ENCODE peak calls at places on chromosomes 11 and 22, in eight cellular contexts. One of them, this sample, is unnamed.

GRCh38 chr11:4830909-4831308 is 9.8 kb downstream of the OR51F2 start:
- DNase-seq in dorsolateral prefrontal cortex: no peak
- DNase-seq in SK-MEL-5: no peak
- DNase-seq in H1: no peak
- DNase-seq in RKO: no peak
- DNase-seq in left ventricle myocardium superior: no peak
- DNase-seq in NCI-H524: no peak
- DNase-seq in T-helper 17 cell: no peak
- DNase-seq in this sample: no peak

GRCh38 chr11:20310596-20311394 is 52.7 kb upstream of the HTATIP2 start:
- DNase-seq in dorsolateral prefrontal cortex: no peak
- DNase-seq in SK-MEL-5: no peak
- DNase-seq in H1: no peak
- DNase-seq in RKO: no peak
- DNase-seq in left ventricle myocardium superior: no peak
- DNase-seq in NCI-H524: peak; percentile 4
- DNase-seq in T-helper 17 cell: no peak
- DNase-seq in this sample: no peak

GRCh38 chr11:44760917-44761545 is 34.3 kb downstream of the TSPAN18 start:
- DNase-seq in dorsolateral prefrontal cortex: no peak
- DNase-seq in SK-MEL-5: peak; percentile 21
- DNase-seq in H1: peak; percentile 61
- DNase-seq in RKO: peak; percentile 72
- DNase-seq in left ventricle myocardium superior: no peak
- DNase-seq in NCI-H524: peak; percentile 89
- DNase-seq in T-helper 17 cell: no peak
- DNase-seq in this sample: no peak

GRCh38 chr22:34414467-34415440 is 494.5 kb upstream of the LARGE1 start:
- DNase-seq in dorsolateral prefrontal cortex: no peak
- DNase-seq in SK-MEL-5: peak; percentile 92
- DNase-seq in H1: peak; percentile 77
- DNase-seq in RKO: peak; percentile 89
- DNase-seq in left ventricle myocardium superior: no peak
- DNase-seq in NCI-H524: peak; percentile 85
- DNase-seq in T-helper 17 cell: no peak
- DNase-seq in this sample: no peak

GRCh38 chr11:10858505-10859360 is 880 bp upstream of the ZBED5 start:
- DNase-seq in dorsolateral prefrontal cortex: peak; percentile 79
- DNase-seq in SK-MEL-5: no peak
- DNase-seq in H1: peak; percentile 76
- DNase-seq in RKO: peak; percentile 20
- DNase-seq in left ventricle myocardium superior: peak; percentile 83
- DNase-seq in NCI-H524: peak; percentile 46
- DNase-seq in T-helper 17 cell: peak; percentile 19
- DNase-seq in this sample: peak; percentile 46

GRCh38 chr11:92828576-92828975 is 140.9 kb upstream of the MTNR1B start:
- DNase-seq in dorsolateral prefrontal cortex: no peak
- DNase-seq in SK-MEL-5: no peak
- DNase-seq in H1: no peak
- DNase-seq in RKO: no peak
- DNase-seq in left ventricle myocardium superior: no peak
- DNase-seq in NCI-H524: no peak
- DNase-seq in T-helper 17 cell: no peak
- DNase-seq in this sample: no peak

GRCh38 chr22:21642584-21643448 is 714 bp downstream of the SDF2L1 start:
- DNase-seq in dorsolateral prefrontal cortex: no peak
- DNase-seq in SK-MEL-5: peak; percentile 73
- DNase-seq in H1: peak; percentile 84
- DNase-seq in RKO: peak; percentile 79
- DNase-seq in left ventricle myocardium superior: no peak
- DNase-seq in NCI-H524: peak; percentile 27
- DNase-seq in T-helper 17 cell: peak; percentile 32
- DNase-seq in this sample: no peak

GRCh38 chr11:14875163-14875562 is 16.9 kb downstream of the CYP2R1 start:
- DNase-seq in dorsolateral prefrontal cortex: no peak
- DNase-seq in SK-MEL-5: no peak
- DNase-seq in H1: no peak
- DNase-seq in RKO: no peak
- DNase-seq in left ventricle myocardium superior: no peak
- DNase-seq in NCI-H524: no peak
- DNase-seq in T-helper 17 cell: no peak
- DNase-seq in this sample: no peak

GRCh38 chr11:73393479-73394415 is 17.5 kb downstream of the RELT start:
- DNase-seq in dorsolateral prefrontal cortex: peak; percentile 83
- DNase-seq in SK-MEL-5: peak; percentile 88
- DNase-seq in H1: peak; percentile 89
- DNase-seq in RKO: peak; percentile 74
- DNase-seq in left ventricle myocardium superior: peak; percentile 81
- DNase-seq in NCI-H524: no peak
- DNase-seq in T-helper 17 cell: peak; percentile 35
- DNase-seq in this sample: peak; percentile 55

GRCh38 chr11:8018742-8019631 is 31.9 kb downstream of the EIF3F start:
- DNase-seq in dorsolateral prefrontal cortex: peak; percentile 72
- DNase-seq in SK-MEL-5: no peak
- DNase-seq in H1: peak; percentile 87
- DNase-seq in RKO: no peak
- DNase-seq in left ventricle myocardium superior: peak; percentile 88
- DNase-seq in NCI-H524: peak; percentile 56
- DNase-seq in T-helper 17 cell: peak; percentile 68
- DNase-seq in this sample: peak; percentile 54

GRCh38 chr11:114296190-114296978 is at the start of gene NNMT:
- DNase-seq in dorsolateral prefrontal cortex: no peak
- DNase-seq in SK-MEL-5: peak; percentile 52
- DNase-seq in H1: no peak
- DNase-seq in RKO: no peak
- DNase-seq in left ventricle myocardium superior: peak; percentile 76
- DNase-seq in NCI-H524: no peak
- DNase-seq in T-helper 17 cell: no peak
- DNase-seq in this sample: no peak

GRCh38 chr11:123518496-123519054 is 88.5 kb downstream of the GRAMD1B start:
- DNase-seq in dorsolateral prefrontal cortex: no peak
- DNase-seq in SK-MEL-5: no peak
- DNase-seq in H1: no peak
- DNase-seq in RKO: no peak
- DNase-seq in left ventricle myocardium superior: no peak
- DNase-seq in NCI-H524: no peak
- DNase-seq in T-helper 17 cell: no peak
- DNase-seq in this sample: no peak

GRCh38 chr11:109309153-109309552 is 112.8 kb upstream of the C11orf87 start:
- DNase-seq in dorsolateral prefrontal cortex: no peak
- DNase-seq in SK-MEL-5: no peak
- DNase-seq in H1: no peak
- DNase-seq in RKO: no peak
- DNase-seq in left ventricle myocardium superior: no peak
- DNase-seq in NCI-H524: no peak
- DNase-seq in T-helper 17 cell: no peak
- DNase-seq in this sample: no peak

GRCh38 chr11:110716361-110716760 is 4.1 kb upstream of the ARHGAP20 start:
- DNase-seq in dorsolateral prefrontal cortex: no peak
- DNase-seq in SK-MEL-5: no peak
- DNase-seq in H1: no peak
- DNase-seq in RKO: no peak
- DNase-seq in left ventricle myocardium superior: no peak
- DNase-seq in NCI-H524: no peak
- DNase-seq in T-helper 17 cell: no peak
- DNase-seq in this sample: no peak

GRCh38 chr22:26656896-26657851 is at the start of gene MIAT:
- DNase-seq in dorsolateral prefrontal cortex: peak; percentile 82
- DNase-seq in SK-MEL-5: no peak
- DNase-seq in H1: peak; percentile 87
- DNase-seq in RKO: no peak
- DNase-seq in left ventricle myocardium superior: peak; percentile 34
- DNase-seq in NCI-H524: peak; percentile 61
- DNase-seq in T-helper 17 cell: peak; percentile 67
- DNase-seq in this sample: no peak

GRCh38 chr11:116360542-116360941 is 412.2 kb downstream of the BUD13 start:
- DNase-seq in dorsolateral prefrontal cortex: no peak
- DNase-seq in SK-MEL-5: no peak
- DNase-seq in H1: no peak
- DNase-seq in RKO: no peak
- DNase-seq in left ventricle myocardium superior: no peak
- DNase-seq in NCI-H524: no peak
- DNase-seq in T-helper 17 cell: no peak
- DNase-seq in this sample: no peak

GRCh38 chr22:21791635-21792625 is 56.3 kb upstream of the YPEL1 start:
- DNase-seq in dorsolateral prefrontal cortex: no peak
- DNase-seq in SK-MEL-5: no peak
- DNase-seq in H1: no peak
- DNase-seq in RKO: peak; percentile 11
- DNase-seq in left ventricle myocardium superior: no peak
- DNase-seq in NCI-H524: no peak
- DNase-seq in T-helper 17 cell: no peak
- DNase-seq in this sample: no peak

GRCh38 chr11:34284836-34285235 is 73.0 kb downstream of the ABTB2 start:
- DNase-seq in dorsolateral prefrontal cortex: no peak
- DNase-seq in SK-MEL-5: no peak
- DNase-seq in H1: no peak
- DNase-seq in RKO: no peak
- DNase-seq in left ventricle myocardium superior: no peak
- DNase-seq in NCI-H524: no peak
- DNase-seq in T-helper 17 cell: no peak
- DNase-seq in this sample: no peak

GRCh38 chr11:398826-399225 is 4.8 kb downstream of the PKP3 start:
- DNase-seq in dorsolateral prefrontal cortex: no peak
- DNase-seq in SK-MEL-5: no peak
- DNase-seq in H1: no peak
- DNase-seq in RKO: peak; percentile 63
- DNase-seq in left ventricle myocardium superior: peak; percentile 26
- DNase-seq in NCI-H524: no peak
- DNase-seq in T-helper 17 cell: no peak
- DNase-seq in this sample: no peak

GRCh38 chr11:8799273-8799672 is 111.7 kb upstream of the AKIP1 start:
- DNase-seq in dorsolateral prefrontal cortex: no peak
- DNase-seq in SK-MEL-5: no peak
- DNase-seq in H1: no peak
- DNase-seq in RKO: no peak
- DNase-seq in left ventricle myocardium superior: no peak
- DNase-seq in NCI-H524: no peak
- DNase-seq in T-helper 17 cell: no peak
- DNase-seq in this sample: no peak

GRCh38 chr22:24417200-24417599 is 10.2 kb upstream of the ADORA2A start:
- DNase-seq in dorsolateral prefrontal cortex: no peak
- DNase-seq in SK-MEL-5: no peak
- DNase-seq in H1: no peak
- DNase-seq in RKO: no peak
- DNase-seq in left ventricle myocardium superior: peak; percentile 11
- DNase-seq in NCI-H524: no peak
- DNase-seq in T-helper 17 cell: no peak
- DNase-seq in this sample: no peak

GRCh38 chr22:49975543-49976389 is 15.2 kb downstream of the PIM3 start:
- DNase-seq in dorsolateral prefrontal cortex: peak; percentile 31
- DNase-seq in SK-MEL-5: no peak
- DNase-seq in H1: peak; percentile 54
- DNase-seq in RKO: no peak
- DNase-seq in left ventricle myocardium superior: peak; percentile 24
- DNase-seq in NCI-H524: no peak
- DNase-seq in T-helper 17 cell: peak; percentile 15
- DNase-seq in this sample: peak; percentile 20

GRCh38 chr11:64224151-64224890 is 1.7 kb downstream of the TRPT1 start:
- DNase-seq in dorsolateral prefrontal cortex: no peak
- DNase-seq in SK-MEL-5: no peak
- DNase-seq in H1: no peak
- DNase-seq in RKO: no peak
- DNase-seq in left ventricle myocardium superior: no peak
- DNase-seq in NCI-H524: no peak
- DNase-seq in T-helper 17 cell: no peak
- DNase-seq in this sample: no peak

GRCh38 chr11:67545280-67545679 is 22.0 kb upstream of the CABP2 start:
- DNase-seq in dorsolateral prefrontal cortex: no peak
- DNase-seq in SK-MEL-5: peak; percentile 43
- DNase-seq in H1: no peak
- DNase-seq in RKO: no peak
- DNase-seq in left ventricle myocardium superior: peak; percentile 85
- DNase-seq in NCI-H524: no peak
- DNase-seq in T-helper 17 cell: no peak
- DNase-seq in this sample: no peak

GRCh38 chr11:8060146-8060719 is 20.8 kb upstream of the TUB start:
- DNase-seq in dorsolateral prefrontal cortex: no peak
- DNase-seq in SK-MEL-5: no peak
- DNase-seq in H1: peak; percentile 36
- DNase-seq in RKO: no peak
- DNase-seq in left ventricle myocardium superior: no peak
- DNase-seq in NCI-H524: no peak
- DNase-seq in T-helper 17 cell: no peak
- DNase-seq in this sample: no peak

This sample was measured in omental fat pad.